ENCODE peak calls at places on chromosome 20, in ten cellular contexts. M is neural crest cell; J is neuronal stem cell; Y is small intestine; C is glutamatergic neuron; S is neural progenitor cell; R is Calu3; E is effector CD4-positive, alpha-beta T cell; D is cardiac fibroblast; A is nephron progenitor cell. H is an unnamed sample.

GRCh38 chr20:45611054-45611453 is 18.5 kb upstream of the WFDC10A start:
- DNase-seq in M (no peak), J (no peak), Y (no peak), C (no peak), S (no peak), R (no peak), E (no peak), D (peak; percentile 43), A (peak; percentile 5), H (no peak)

GRCh38 chr20:46923550-46923949 is 28.9 kb downstream of the EYA2 start:
- DNase-seq in M (no peak), J (no peak), Y (no peak), C (no peak), S (no peak), R (no peak), E (no peak), D (no peak), A (no peak), H (no peak)

GRCh38 chr20:50625986-50626677 is 65.2 kb downstream of the RIPOR3 start:
- DNase-seq in M (no peak), J (no peak), Y (peak; percentile 18), C (peak; percentile 66), S (peak; percentile 65), R (peak; percentile 91), E (no peak), D (peak; percentile 76), A (peak; percentile 63), H (no peak)

GRCh38 chr20:24812356-24812755 is 136.7 kb upstream of the CST7 start:
- DNase-seq in M (no peak), J (no peak), Y (no peak), C (no peak), S (no peak), R (no peak), E (no peak), D (no peak), A (no peak), H (no peak)

GRCh38 chr20:64224344-64225165 is 31.0 kb upstream of the PCMTD2 start:
- DNase-seq in M (no peak), J (no peak), Y (no peak), C (no peak), S (no peak), R (no peak), E (no peak), D (peak; percentile 73), A (no peak), H (no peak)

GRCh38 chr20:43458422-43458924 is 777 bp downstream of the SRSF6 start:
- DNase-seq in M (no peak), J (peak; percentile 8), Y (no peak), C (no peak), S (no peak), R (no peak), E (no peak), D (peak; percentile 23), A (no peak), H (no peak)

GRCh38 chr20:51995551-51995951 is 193.2 kb upstream of the SALL4 start:
- DNase-seq in M (no peak), J (no peak), Y (no peak), C (no peak), S (no peak), R (no peak), E (no peak), D (peak; percentile 5), A (no peak), H (no peak)

GRCh38 chr20:41232971-41233926 is 84.3 kb downstream of the ZHX3 start:
- DNase-seq in M (no peak), J (no peak), Y (peak; percentile 94), C (no peak), S (no peak), R (no peak), E (no peak), D (peak; percentile 82), A (no peak), H (no peak)

GRCh38 chr20:38224534-38224933 is 36.0 kb downstream of the KIAA1755 start:
- DNase-seq in M (no peak), J (no peak), Y (no peak), C (no peak), S (no peak), R (no peak), E (no peak), D (no peak), A (no peak), H (no peak)

GRCh38 chr20:35547319-35547718 is 5.4 kb downstream of the ERGIC3 start:
- DNase-seq in M (no peak), J (no peak), Y (no peak), C (peak; percentile 88), S (no peak), R (no peak), E (no peak), D (no peak), A (no peak), H (no peak)

GRCh38 chr20:44500221-44500620 is 21.6 kb downstream of the SERINC3 start:
- DNase-seq in M (no peak), J (no peak), Y (no peak), C (no peak), S (no peak), R (no peak), E (no peak), D (no peak), A (no peak), H (no peak)

GRCh38 chr20:4326194-4327065 is 311.1 kb upstream of the RNF24 start:
- DNase-seq in M (no peak), J (no peak), Y (peak; percentile 3), C (no peak), S (no peak), R (peak; percentile 14), E (no peak), D (no peak), A (no peak), H (no peak)

GRCh38 chr20:23664954-23665353 is 23.9 kb downstream of the CST4 start:
- DNase-seq in M (no peak), J (no peak), Y (no peak), C (no peak), S (no peak), R (no peak), E (no peak), D (no peak), A (no peak), H (no peak)

GRCh38 chr20:32589256-32589655 is 4.1 kb upstream of the NOL4L start:
- DNase-seq in M (no peak), J (no peak), Y (no peak), C (no peak), S (no peak), R (peak; percentile 46), E (no peak), D (no peak), A (no peak), H (no peak)

GRCh38 chr20:20321917-20322316 is 46.0 kb upstream of the INSM1 start:
- DNase-seq in M (no peak), J (no peak), Y (no peak), C (no peak), S (no peak), R (no peak), E (no peak), D (no peak), A (no peak), H (no peak)

GRCh38 chr20:34042286-34042685 is 48.6 kb downstream of the RALY start:
- DNase-seq in M (no peak), J (no peak), Y (no peak), C (no peak), S (no peak), R (no peak), E (no peak), D (peak; percentile 29), A (peak; percentile 14), H (no peak)

GRCh38 chr20:63974402-63975200 is 4.8 kb downstream of the SAMD10 start:
- DNase-seq in M (no peak), J (no peak), Y (no peak), C (no peak), S (no peak), R (peak; percentile 65), E (no peak), D (no peak), A (no peak), H (no peak)

GRCh38 chr20:51354769-51355319 is 187.7 kb downstream of the NFATC2 start:
- DNase-seq in M (no peak), J (no peak), Y (no peak), C (no peak), S (no peak), R (no peak), E (no peak), D (peak; percentile 21), A (no peak), H (no peak)

GRCh38 chr20:39036011-39036410 is 73.9 kb downstream of the DHX35 start:
- DNase-seq in M (no peak), J (no peak), Y (no peak), C (no peak), S (no peak), R (no peak), E (no peak), D (peak; percentile 10), A (no peak), H (no peak)

GRCh38 chr20:31695849-31696804 is 26.5 kb downstream of the BCL2L1 start:
- DNase-seq in M (no peak), J (no peak), Y (peak; percentile 93), C (no peak), S (no peak), R (peak; percentile 90), E (no peak), D (peak; percentile 49), A (no peak), H (no peak)

GRCh38 chr20:7411075-7411474 is 529.2 kb downstream of the HAO1 start:
- DNase-seq in M (no peak), J (no peak), Y (no peak), C (no peak), S (no peak), R (no peak), E (no peak), D (no peak), A (no peak), H (no peak)

GRCh38 chr20:5657190-5657872 is 92.9 kb upstream of the SHLD1 start:
- DNase-seq in M (no peak), J (no peak), Y (peak; percentile 77), C (no peak), S (no peak), R (peak; percentile 30), E (no peak), D (peak; percentile 98), A (no peak), H (no peak)

GRCh38 chr20:63118303-63118670 is 97.6 kb downstream of the YTHDF1 start:
- DNase-seq in M (no peak), J (no peak), Y (no peak), C (no peak), S (no peak), R (no peak), E (no peak), D (no peak), A (no peak), H (no peak)